ENCODE peak calls at places on chromosomes 12 and 14, in five cellular contexts. L is colonic mucosa; K is IMR-90; E is CD8-positive, alpha-beta memory T cell; N is mucosa of descending colon. M is an unnamed sample. For H3K4me1, the result is how much of the 10 kb centered on the place peaks cover.

GRCh38 chr12:117034691-117035090 is 64.5 kb downstream of the TESC start:
- DNase-seq in E (no peak), L (no peak), K (no peak), N (no peak), M (no peak)

GRCh38 chr12:8658361-8658760 is 4.3 kb downstream of the MFAP5 start:
- DNase-seq in L (no peak), K (peak), E (no peak), N (no peak), M (no peak)

GRCh38 chr14:38256358-38256840 is 506 bp upstream of the CLEC14A start:
- DNase-seq in K (peak), L (no peak), N (no peak), E (no peak), M (no peak)

GRCh38 chr14:105283899-105284298 is 16.9 kb downstream of the BRF1 start:
- DNase-seq in E (no peak), K (no peak), L (no peak), N (no peak), M (no peak)

GRCh38 chr12:62683724-62684501 is 217.3 kb downstream of the MON2 start:
- DNase-seq in K (peak), L (peak), E (no peak), N (peak), M (peak)

GRCh38 chr12:58117667-58118066 is 176.3 kb downstream of the ATP23 start:
- DNase-seq in K (no peak), N (no peak), L (no peak), E (no peak), M (no peak)

GRCh38 chr12:64104376-64104775 is 117.7 kb downstream of the KICS2 start:
- DNase-seq in L (no peak), N (no peak), E (no peak), K (no peak), M (no peak)

GRCh38 chr14:44404021-44404420 is 103.1 kb downstream of the FSCB start:
- DNase-seq in N (peak), E (no peak), K (no peak), L (no peak), M (no peak)

GRCh38 chr12:118694128-118694775 is 287.1 kb upstream of the SRRM4 start:
- DNase-seq in L (no peak), E (no peak), N (no peak), K (no peak), M (no peak)

GRCh38 chr14:60339571-60339970 is 90.5 kb downstream of the PPM1A start:
- DNase-seq in K (no peak), E (no peak), N (no peak), L (no peak), M (no peak)

GRCh38 chr12:49803693-49804450 is 24.3 kb downstream of the NCKAP5L start:
- DNase-seq in E (no peak), K (no peak), N (no peak), L (no peak), M (no peak)

DNA sequence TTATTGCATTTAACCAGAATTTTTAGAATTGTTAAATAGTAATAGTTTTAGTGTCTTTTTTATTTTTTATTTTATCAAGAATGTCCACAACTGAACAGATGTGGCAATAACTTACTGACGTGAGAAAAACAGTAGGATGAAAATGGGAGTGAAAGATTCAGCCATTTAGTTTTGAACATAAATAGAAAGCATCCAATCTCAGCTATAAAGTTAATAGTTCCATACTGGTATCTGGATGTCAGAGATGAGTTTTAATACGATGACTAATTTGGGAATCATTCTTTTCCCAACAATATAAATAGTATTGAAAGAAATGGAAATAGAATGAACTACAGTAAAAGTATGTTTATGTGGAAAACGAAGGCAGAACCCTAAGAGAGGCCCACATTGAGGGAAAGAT is 159.4 kb downstream of the EPS8 start:
- DNase-seq in K (peak), N (no peak), L (no peak), E (no peak), M (no peak)
- H3K4me1 ChIP-seq in K (under half), N (under half), L (under half), E (under half), M (under half)

GRCh38 chr12:6459004-6459337 is 7.1 kb downstream of the TAPBPL start:
- DNase-seq in E (no peak), K (no peak), L (no peak), N (no peak), M (no peak)
- H3K4me1 ChIP-seq in E (half or more), K (under half), L (under half), N (under half), M (under half)

GRCh38 chr12:54412786-54413185 is 6.3 kb downstream of the ITGA5 start:
- DNase-seq in E (no peak), N (no peak), L (no peak), K (no peak), M (peak)

GRCh38 chr12:54411398-54412241 is 7.4 kb downstream of the ITGA5 start:
- DNase-seq in L (no peak), K (peak), N (no peak), E (peak), M (peak)

GRCh38 chr12:54407183-54407905 is 11.7 kb downstream of the ITGA5 start:
- DNase-seq in L (no peak), K (no peak), N (no peak), E (no peak), M (no peak)

GRCh38 chr12:54412348-54412747 is 6.7 kb downstream of the ITGA5 start:
- DNase-seq in K (no peak), E (no peak), L (no peak), N (no peak), M (peak)

DNA sequence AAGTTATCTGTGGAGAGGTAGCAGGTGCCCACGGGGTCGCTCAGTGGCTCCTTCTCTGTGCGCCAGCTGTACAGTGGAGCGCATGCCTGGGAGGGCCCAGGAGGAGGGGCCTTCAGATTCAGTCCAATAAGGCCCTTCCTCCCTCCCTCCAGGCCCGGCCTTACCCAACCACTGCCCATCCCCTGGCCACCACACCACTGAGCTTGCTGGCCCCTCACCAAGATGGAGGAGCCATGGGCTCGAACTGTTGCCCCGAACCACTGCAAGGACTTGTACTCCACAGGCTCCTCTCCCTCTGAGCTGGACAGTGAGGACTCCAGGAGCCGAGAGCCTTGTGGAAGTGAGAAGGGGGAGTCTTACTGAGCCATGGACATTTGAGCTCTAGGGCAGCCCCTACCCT is 9.8 kb downstream of the ITGA5 start:
- DNase-seq in E (no peak), K (no peak), N (no peak), L (no peak), M (peak)
- H3K4me1 ChIP-seq in E (half or more), K (under half), N (under half), L (under half), M (half or more)

GRCh38 chr12:11685261-11685660 is 35.8 kb downstream of the ETV6 start:
- DNase-seq in N (no peak), E (no peak), K (no peak), L (no peak), M (no peak)
- H3K4me1 ChIP-seq in N (under half), E (under half), K (under half), L (under half), M (under half)

GRCh38 chr12:89350260-89350659 is 2.0 kb downstream of the DUSP6 start:
- DNase-seq in K (no peak), L (no peak), E (no peak), N (no peak), M (no peak)

GRCh38 chr12:89351489-89352241 is 636 bp downstream of the DUSP6 start:
- DNase-seq in L (peak), N (peak), K (peak), E (peak), M (peak)

GRCh38 chr12:89348894-89349669 is 3.2 kb downstream of the DUSP6 start:
- DNase-seq in K (no peak), L (no peak), N (no peak), E (no peak), M (no peak)

GRCh38 chr12:89350661-89351488 is 1.4 kb downstream of the DUSP6 start:
- DNase-seq in L (peak), N (peak), E (no peak), K (no peak), M (peak)

DNA sequence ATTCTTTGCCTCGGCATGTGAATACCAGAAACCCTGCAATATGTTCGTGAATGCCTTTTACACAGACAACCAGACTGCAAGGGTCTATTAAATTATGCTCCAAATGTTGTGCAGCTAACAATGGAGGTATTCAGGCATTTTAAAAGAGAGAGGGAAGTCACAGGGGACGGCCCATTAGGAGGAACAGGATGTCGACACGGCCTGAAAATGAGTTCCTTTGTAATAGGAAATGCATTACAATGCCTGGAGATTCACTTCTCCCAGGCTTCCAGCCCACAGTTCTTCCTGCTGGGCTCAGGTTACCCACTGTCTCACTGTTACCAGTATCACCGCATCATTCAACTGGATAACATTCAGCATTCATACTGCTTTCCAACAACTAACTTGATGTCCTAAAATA is 2.5 kb downstream of the DUSP6 start:
- DNase-seq in K (peak), N (no peak), E (no peak), L (peak), M (peak)
- H3K4me1 ChIP-seq in K (under half), N (under half), E (under half), L (under half), M (under half)

GRCh38 chr12:31605531-31605930 is 14.6 kb upstream of the DENND5B start:
- DNase-seq in N (no peak), E (no peak), L (no peak), K (no peak), M (no peak)
- H3K4me1 ChIP-seq in N (under half), E (under half), L (under half), K (under half), M (under half)

DNA sequence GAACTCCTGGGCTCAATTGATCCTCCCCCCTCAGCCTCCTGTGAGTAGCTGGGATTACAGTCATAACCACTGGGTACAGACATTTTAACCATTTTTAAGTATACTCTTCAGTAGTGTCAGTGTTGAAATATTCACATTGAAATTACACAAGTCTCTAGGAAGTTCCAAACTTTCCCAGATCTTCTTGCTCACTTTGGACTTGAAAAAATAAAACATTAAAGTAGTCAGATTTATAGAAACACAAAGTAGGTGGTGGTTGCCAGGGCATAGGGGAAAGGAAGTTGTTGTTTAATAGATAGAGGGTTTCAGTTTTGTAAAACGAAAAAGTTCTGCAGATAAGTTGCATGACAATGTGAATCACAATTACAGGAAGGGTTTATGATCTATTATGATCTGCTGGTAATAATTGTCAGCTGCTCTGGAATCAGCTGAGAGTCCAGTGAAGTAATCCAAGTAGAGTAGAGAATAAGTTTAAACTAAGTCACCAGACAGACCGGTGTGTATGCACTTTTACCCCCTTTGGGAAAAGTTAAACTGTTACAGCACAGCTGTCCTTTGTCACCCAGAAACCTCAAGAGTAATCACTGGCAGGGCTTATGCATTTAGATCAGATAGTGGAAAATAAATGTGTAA is 27.4 kb downstream of the PCNX1 start:
- DNase-seq in L (no peak), K (peak), N (no peak), E (no peak), M (no peak)
- H3K4me1 ChIP-seq in L (under half), K (under half), N (under half), E (under half), M (under half)

GRCh38 chr14:71137536-71138235 is 230.4 kb downstream of the PCNX1 start:
- DNase-seq in K (no peak), L (no peak), N (no peak), E (no peak), M (no peak)

GRCh38 chr14:71138236-71139057 is 231.2 kb downstream of the PCNX1 start:
- DNase-seq in L (no peak), N (no peak), K (no peak), E (no peak), M (no peak)

GRCh38 chr14:71141701-71142374 is 234.6 kb downstream of the PCNX1 start:
- DNase-seq in N (no peak), L (no peak), E (no peak), K (peak), M (no peak)

GRCh38 chr14:71140157-71140556 is 232.9 kb downstream of the PCNX1 start:
- DNase-seq in L (no peak), K (no peak), E (no peak), N (no peak), M (no peak)

DNA sequence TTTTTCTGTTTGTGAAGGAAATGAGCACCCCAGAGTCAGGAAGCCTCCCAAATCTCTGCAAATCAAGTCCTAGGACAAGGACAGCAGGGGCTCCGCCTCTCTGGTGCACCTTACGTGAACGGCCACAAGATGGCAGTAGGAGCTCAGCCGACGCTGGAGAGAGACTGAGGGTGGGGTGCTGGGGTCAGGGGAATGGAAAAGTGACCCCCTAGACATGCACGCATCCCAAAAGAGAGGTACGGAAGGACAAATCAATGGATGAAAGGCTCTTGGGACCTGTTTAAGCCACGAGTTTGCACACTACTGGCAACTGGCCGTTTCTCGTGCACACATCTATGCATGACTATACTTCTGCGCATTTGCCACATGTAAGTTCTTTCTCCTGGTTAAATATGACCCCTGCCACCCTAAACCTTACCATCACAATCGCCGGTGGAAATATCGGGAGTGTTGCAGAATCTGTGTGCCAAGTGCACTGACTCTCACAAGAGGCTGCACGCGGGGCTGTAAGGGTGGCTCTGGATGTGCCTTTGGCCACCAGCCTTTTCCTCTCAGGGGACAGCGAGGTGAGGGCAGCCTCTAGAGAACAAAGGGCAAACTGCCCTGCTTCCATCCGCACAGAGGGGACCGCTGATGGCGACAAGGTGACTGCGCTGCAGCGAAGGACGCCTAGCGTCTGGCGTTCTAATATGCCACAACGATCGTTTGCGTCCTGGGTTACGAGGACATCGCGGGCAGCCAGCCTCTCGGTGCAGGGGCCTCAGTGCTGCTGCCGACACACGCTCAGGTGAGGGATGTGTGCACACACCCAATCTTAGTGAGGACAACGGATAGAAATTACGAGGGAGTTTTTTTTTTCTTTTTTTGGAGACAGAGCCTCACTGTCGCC is 232.0 kb downstream of the PCNX1 start:
- DNase-seq in K (peak), N (peak), L (peak), E (peak), M (no peak)
- H3K4me1 ChIP-seq in K (under half), N (under half), L (under half), E (under half), M (under half)

GRCh38 chr12:120301962-120302815 is at the start of gene SIRT4:
- DNase-seq in N (peak), K (peak), L (peak), E (peak), M (peak)
- H3K4me1 ChIP-seq in N (under half), K (under half), L (under half), E (under half), M (under half)

DNA sequence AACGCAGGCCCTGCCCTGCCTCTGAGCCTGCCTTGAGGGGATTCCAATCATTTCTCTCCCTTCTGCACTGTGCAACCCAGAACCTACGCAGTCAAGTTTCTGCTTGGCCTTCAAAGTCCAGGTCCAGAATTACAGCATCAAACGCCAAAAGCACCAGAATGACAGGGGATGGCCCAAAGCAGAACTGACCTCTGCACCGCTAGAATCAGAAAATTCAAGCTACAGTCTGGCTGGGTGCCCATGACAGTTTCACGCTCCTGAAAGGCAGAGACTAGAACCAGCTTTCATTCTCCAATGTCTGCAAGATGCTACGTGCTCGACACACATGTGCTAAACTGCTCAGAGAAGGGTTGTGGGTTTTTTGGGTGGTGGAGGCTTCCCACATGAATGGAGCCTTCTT is 4.1 kb downstream of the CLMN start:
- DNase-seq in L (no peak), N (no peak), E (no peak), K (no peak), M (no peak)
- H3K4me1 ChIP-seq in L (under half), N (half or more), E (under half), K (under half), M (under half)